ENCODE peak calls at places on chromosomes 5 and 9, in eight cellular contexts. N, A, O, I, G, W, L and U are unnamed samples.

GRCh38 chr5:6585939-6586646 is 46.8 kb downstream of the NSUN2 start:
- DNase-seq in N (no peak), A (no peak), O (no peak), I (peak), G (no peak), W (no peak), L (no peak), U (no peak)

GRCh38 chr5:135324897-135325650 is 74.0 kb downstream of the MACROH2A1 start:
- DNase-seq in N (no peak), A (no peak), O (no peak), I (no peak), G (no peak), W (no peak), L (no peak), U (no peak)

GRCh38 chr5:175501759-175502158 is 23.4 kb downstream of the SFXN1 start:
- DNase-seq in N (no peak), A (no peak), O (no peak), I (no peak), G (no peak), W (no peak), L (no peak), U (no peak)

GRCh38 chr9:111839387-111839786 is 44.6 kb upstream of the SHOC1 start:
- DNase-seq in N (no peak), A (no peak), O (no peak), I (no peak), G (peak), W (no peak), L (peak), U (no peak)

GRCh38 chr5:94470802-94471201 is 147.6 kb downstream of the KIAA0825 start:
- DNase-seq in N (no peak), A (no peak), O (no peak), I (no peak), G (no peak), W (no peak), L (no peak), U (no peak)

GRCh38 chr9:135533674-135534073 is 12.3 kb upstream of the OBP2A start:
- DNase-seq in N (no peak), A (no peak), O (no peak), I (no peak), G (no peak), W (no peak), L (no peak), U (no peak)

GRCh38 chr5:174259691-174260420 is 214.3 kb downstream of the NSG2 start:
- DNase-seq in N (no peak), A (no peak), O (no peak), I (no peak), G (no peak), W (no peak), L (no peak), U (no peak)

GRCh38 chr9:73162987-73163763 is 11.5 kb downstream of the ANXA1 start:
- DNase-seq in N (no peak), A (no peak), O (no peak), I (no peak), G (no peak), W (no peak), L (peak), U (no peak)

GRCh38 chr5:169577966-169578365 is 5.6 kb upstream of the SPDL1 start:
- DNase-seq in N (peak), A (no peak), O (peak), I (no peak), G (no peak), W (no peak), L (peak), U (no peak)

GRCh38 chr9:87889882-87890252 is 7.2 kb downstream of the SPATA31E1 start:
- DNase-seq in N (no peak), A (peak), O (no peak), I (no peak), G (no peak), W (no peak), L (no peak), U (no peak)

GRCh38 chr5:171137768-171138540 is 171.1 kb upstream of the TLX3 start:
- DNase-seq in N (peak), A (no peak), O (peak), I (no peak), G (no peak), W (no peak), L (no peak), U (no peak)

GRCh38 chr5:168699002-168699401 is 119.8 kb upstream of the PANK3 start:
- DNase-seq in N (no peak), A (no peak), O (no peak), I (peak), G (no peak), W (no peak), L (no peak), U (no peak)

GRCh38 chr5:1225081-1225480 is at the start of gene SLC6A18:
- DNase-seq in N (no peak), A (no peak), O (no peak), I (no peak), G (no peak), W (no peak), L (no peak), U (no peak)

GRCh38 chr5:117332341-117332740 is 757.7 kb upstream of the SEMA6A start:
- DNase-seq in N (no peak), A (no peak), O (no peak), I (no peak), G (no peak), W (no peak), L (no peak), U (no peak)

GRCh38 chr9:113164536-113165300 is 13.9 kb downstream of the SLC31A2 start:
- DNase-seq in N (no peak), A (no peak), O (peak), I (peak), G (no peak), W (no peak), L (no peak), U (no peak)

GRCh38 chr5:116361979-116362577 is 212.5 kb downstream of the SEMA6A start:
- DNase-seq in N (no peak), A (no peak), O (no peak), I (no peak), G (no peak), W (no peak), L (no peak), U (no peak)

GRCh38 chr5:76084496-76085285 is 1.5 kb downstream of the SV2C start:
- DNase-seq in N (no peak), A (peak), O (no peak), I (peak), G (no peak), W (no peak), L (no peak), U (no peak)

GRCh38 chr9:91001146-91001611 is 199.6 kb downstream of the SYK start:
- DNase-seq in N (no peak), A (no peak), O (peak), I (no peak), G (no peak), W (no peak), L (no peak), U (no peak)

GRCh38 chr5:79974896-79975295 is 16.2 kb downstream of the MTX3 start:
- DNase-seq in N (no peak), A (no peak), O (peak), I (no peak), G (no peak), W (no peak), L (no peak), U (no peak)

GRCh38 chr5:10689391-10690081 is 71.5 kb downstream of the DAP start:
- DNase-seq in N (no peak), A (peak), O (peak), I (peak), G (no peak), W (no peak), L (peak), U (no peak)

GRCh38 chr9:124480621-124480981 is 26.6 kb downstream of the NR5A1 start:
- DNase-seq in N (no peak), A (peak), O (peak), I (no peak), G (peak), W (no peak), L (peak), U (peak)

GRCh38 chr5:141419074-141419880 is 1.6 kb upstream of the PCDHGA11 start:
- DNase-seq in N (no peak), A (no peak), O (no peak), I (no peak), G (no peak), W (no peak), L (no peak), U (no peak)

GRCh38 chr5:456351-457194 is 13.6 kb downstream of the EXOC3 start:
- DNase-seq in N (no peak), A (no peak), O (peak), I (no peak), G (no peak), W (no peak), L (no peak), U (no peak)

GRCh38 chr9:96175001-96175400 is 127.0 kb downstream of the HSD17B3 start:
- DNase-seq in N (no peak), A (no peak), O (no peak), I (no peak), G (no peak), W (no peak), L (no peak), U (no peak)

GRCh38 chr9:124220551-124221451 is 36.9 kb upstream of the NEK6 start:
- DNase-seq in N (no peak), A (no peak), O (peak), I (peak), G (no peak), W (no peak), L (no peak), U (no peak)

GRCh38 chr9:84804948-84805694 is 135.6 kb downstream of the NTRK2 start:
- DNase-seq in N (no peak), A (no peak), O (no peak), I (no peak), G (no peak), W (no peak), L (no peak), U (no peak)

GRCh38 chr5:1826235-1826980 is 25.2 kb downstream of the NDUFS6 start:
- DNase-seq in N (no peak), A (no peak), O (no peak), I (no peak), G (no peak), W (no peak), L (no peak), U (no peak)

GRCh38 chr5:131773805-131774204 is 23.0 kb downstream of the FNIP1 start:
- DNase-seq in N (no peak), A (no peak), O (no peak), I (peak), G (no peak), W (no peak), L (no peak), U (no peak)

GRCh38 chr5:156383510-156383909 is 56.5 kb downstream of the SGCD start:
- DNase-seq in N (no peak), A (no peak), O (no peak), I (no peak), G (no peak), W (no peak), L (no peak), U (no peak)